ENCODE peak calls at places on chromosomes 7 and 10, in ten cellular contexts. X, Q, B, O, S, G, H, Y, T and I are unnamed samples.
A peak's percentile ranks its signal among the peaks of the same experiment; 100 is the strongest.

GRCh38 chr10:75910032-75910431 is 478.6 kb downstream of the LRMDA start:
- DNase-seq in H (peak; percentile 65), Y (no peak), Q (no peak), T (peak; percentile 6), X (no peak), S (peak; percentile 3), O (no peak), G (no peak), B (no peak), I (no peak)

GRCh38 chr7:142357953-142358520 is 100.2 kb upstream of the PRSS58 start:
- DNase-seq in G (peak; percentile 15), T (peak; percentile 34), S (peak; percentile 47), O (no peak), Q (no peak), X (no peak), Y (no peak), H (peak; percentile 91), B (peak; percentile 35), I (peak; percentile 69)

GRCh38 chr7:107659666-107660065 is 962 bp upstream of the SLC26A4 start:
- DNase-seq in S (peak; percentile 67), G (no peak), Y (no peak), B (no peak), H (peak; percentile 91), O (no peak), T (peak; percentile 69), X (no peak), Q (no peak), I (no peak)

GRCh38 chr10:88849224-88849623 is 2.4 kb downstream of the ANKRD22 start:
- DNase-seq in B (no peak), S (no peak), O (no peak), H (peak; percentile 65), X (no peak), T (peak; percentile 75), G (no peak), Y (no peak), Q (no peak), I (no peak)

GRCh38 chr7:118862733-118863132 is 638.2 kb downstream of the ANKRD7 start:
- DNase-seq in Y (no peak), X (no peak), G (no peak), S (no peak), T (no peak), O (no peak), H (no peak), B (no peak), Q (no peak), I (no peak)

GRCh38 chr10:100020161-100020882 is 10.6 kb upstream of the DNMBP start:
- DNase-seq in X (no peak), G (peak; percentile 46), B (no peak), Q (no peak), T (no peak), S (no peak), Y (no peak), H (no peak), O (no peak), I (no peak)

GRCh38 chr10:123795846-123796590 is 95.6 kb downstream of the CPXM2 start:
- DNase-seq in B (no peak), Q (no peak), H (no peak), T (no peak), S (no peak), X (no peak), Y (no peak), G (no peak), O (no peak), I (no peak)

GRCh38 chr10:124911124-124912051 is 30.5 kb upstream of the ZRANB1 start:
- DNase-seq in S (peak; percentile 44), Y (no peak), B (no peak), O (no peak), T (peak; percentile 58), X (no peak), H (peak; percentile 93), G (no peak), Q (no peak), I (no peak)

GRCh38 chr7:27082171-27082570 is 13.6 kb downstream of the HOXA1 start:
- DNase-seq in T (no peak), X (no peak), G (no peak), O (no peak), Y (no peak), B (no peak), H (no peak), Q (no peak), S (no peak), I (no peak)

GRCh38 chr7:3087243-3087642 is 43.6 kb upstream of the CARD11 start:
- DNase-seq in G (no peak), S (no peak), X (no peak), Q (no peak), H (peak; percentile 85), T (no peak), O (no peak), B (no peak), Y (no peak), I (no peak)

GRCh38 chr7:42495251-42495650 is 258.2 kb upstream of the GLI3 start:
- DNase-seq in B (no peak), G (no peak), Y (no peak), Q (no peak), O (no peak), T (no peak), H (peak; percentile 18), S (no peak), X (no peak), I (no peak)

GRCh38 chr7:134755422-134756022 is 23.9 kb upstream of the CALD1 start:
- DNase-seq in X (no peak), O (no peak), G (no peak), Q (no peak), H (peak; percentile 66), Y (no peak), T (no peak), B (no peak), S (no peak), I (no peak)

GRCh38 chr7:117155694-117156093 is 167.2 kb downstream of the WNT2 start:
- DNase-seq in S (no peak), Q (no peak), G (no peak), H (no peak), X (no peak), O (no peak), Y (no peak), T (no peak), B (no peak), I (no peak)

GRCh38 chr7:90984692-90985091 is 279.5 kb upstream of the FZD1 start:
- DNase-seq in S (no peak), Y (no peak), X (no peak), O (no peak), Q (no peak), G (no peak), T (no peak), B (no peak), H (no peak), I (no peak)

GRCh38 chr10:14879055-14879800 is 562 bp downstream of the SUV39H2 start:
- DNase-seq in S (no peak), H (no peak), Y (no peak), Q (no peak), O (peak; percentile 55), B (peak; percentile 31), G (peak; percentile 33), X (peak; percentile 52), T (peak; percentile 3), I (no peak)

GRCh38 chr7:31995134-31995533 is 75.1 kb downstream of the PDE1C start:
- DNase-seq in X (no peak), T (no peak), G (no peak), S (no peak), O (no peak), Y (no peak), H (no peak), B (no peak), Q (no peak), I (no peak)

GRCh38 chr7:7181519-7182155 is 707 bp upstream of the C1GALT1 start:
- DNase-seq in G (peak; percentile 63), H (peak; percentile 65), Y (peak; percentile 66), S (no peak), O (peak; percentile 50), X (peak; percentile 62), Q (no peak), T (no peak), B (peak; percentile 64), I (no peak)

GRCh38 chr7:146655928-146656797 is 539.6 kb downstream of the CNTNAP2 start:
- DNase-seq in X (no peak), T (no peak), B (no peak), S (no peak), Q (no peak), O (no peak), Y (no peak), G (no peak), H (peak; percentile 65), I (no peak)

GRCh38 chr10:122296363-122297120 is 25.4 kb downstream of the BTBD16 start:
- DNase-seq in S (no peak), X (no peak), Q (no peak), H (no peak), G (no peak), O (no peak), B (no peak), T (no peak), Y (no peak), I (no peak)

GRCh38 chr10:87845624-87846377 is 17.5 kb downstream of the KLLN start:
- DNase-seq in S (no peak), O (no peak), B (no peak), Y (no peak), H (peak; percentile 91), T (no peak), X (no peak), G (peak; percentile 48), Q (no peak), I (no peak)
- TF ChIP-seq CTCF in S (no peak), O (no peak), B (no peak), Y (no peak), H (no peak), T (no peak), X (no peak), G (no peak), Q (no peak), I (no peak)

GRCh38 chr10:42755028-42755451 is 27.6 kb upstream of the BMS1 start:
- DNase-seq in T (no peak), G (no peak), O (no peak), B (no peak), Q (peak; percentile 83), Y (no peak), H (no peak), X (no peak), S (no peak), I (no peak)
- H3K4me3 ChIP-seq in T (peak overlapping the region; percentile 35), G (peak overlapping the region; percentile 48), O (no peak overlapping the region), B (peak overlapping the region; percentile 37), Q (peak overlapping the region; percentile 45), Y (peak overlapping the region; percentile 64), H (peak overlapping the region; percentile 52), X (peak overlapping the region; percentile 61), S (no peak overlapping the region), I (peak overlapping the region; percentile 28)

DNA sequence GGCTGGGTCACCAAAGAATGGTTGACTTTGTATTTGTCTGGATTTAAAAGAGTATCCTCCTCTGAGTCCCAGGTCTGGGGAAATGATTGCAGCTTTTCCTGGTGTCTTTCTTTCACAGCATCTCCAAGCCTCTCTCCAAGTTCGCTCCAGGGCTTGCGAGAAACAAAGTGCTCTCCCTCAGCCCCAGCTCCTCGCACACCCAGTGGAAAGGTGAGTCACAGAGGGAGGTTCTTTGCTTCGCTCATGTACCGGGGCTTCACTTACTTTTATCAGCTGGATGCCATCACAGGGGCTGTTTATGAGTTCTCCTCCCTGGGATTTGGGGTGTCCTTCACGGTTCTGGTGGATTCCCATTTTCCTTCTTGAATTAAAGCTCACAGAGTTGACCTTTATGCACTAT is 252.2 kb upstream of the PLPP4 start:
- DNase-seq in H (no peak), S (no peak), O (no peak), Q (no peak), T (no peak), G (no peak), Y (no peak), X (no peak), B (no peak), I (no peak)
- TF ChIP-seq CTCF in H (no peak), S (no peak), O (no peak), Q (no peak), T (no peak), G (no peak), Y (no peak), X (no peak), B (no peak), I (no peak)

GRCh38 chr10:73647875-73648228 is 6.6 kb upstream of the MYOZ1 start:
- DNase-seq in B (no peak), X (no peak), Q (no peak), S (no peak), O (no peak), T (no peak), H (no peak), G (no peak), Y (no peak), I (no peak)
- H3K4me3 ChIP-seq in B (peak overlapping the region; percentile 59), X (peak overlapping the region; percentile 69), Q (peak overlapping the region; percentile 37), S (peak overlapping the region; percentile 48), O (peak overlapping the region; percentile 17), T (peak overlapping the region; percentile 40), H (peak overlapping the region; percentile 73), G (no peak overlapping the region), Y (peak overlapping the region; percentile 83), I (peak overlapping the region; percentile 49)